ENCODE peak calls at places on chromosomes 6 and 20, in ten cellular contexts. F is pancreas; M is HFF-Myc; X is fibroblast of the aortic adventitia; U is nephron progenitor cell; A is activated CD8-positive, alpha-beta T cell treated with anti-CD3 and anti-CD28 coated beads for 36 hours; Q is GM10248; I is CD8-positive, alpha-beta T cell; C is H9; W is breast epithelium. G is an unnamed sample.

GRCh38 chr20:63847374-63848002 is 13.8 kb upstream of the ABHD16B start:
- DNase-seq in M (no peak), A (peak; percentile 33), Q (no peak), U (peak; percentile 51), X (no peak), W (no peak), I (no peak), C (peak; percentile 73), F (no peak), G (no peak)

GRCh38 chr6:152746172-152746553 is 4.4 kb upstream of the VIP start:
- DNase-seq in X (peak; percentile 65), W (no peak), I (no peak), Q (no peak), U (no peak), A (no peak), F (no peak), C (no peak), M (no peak), G (peak; percentile 58)

GRCh38 chr6:169099411-169100202 is 154.0 kb downstream of the THBS2 start:
- DNase-seq in C (peak; percentile 33), M (no peak), U (no peak), Q (no peak), W (no peak), A (no peak), F (no peak), I (no peak), X (peak; percentile 57), G (peak; percentile 29)

GRCh38 chr6:97203343-97203742 is 79.7 kb downstream of the MMS22L start:
- DNase-seq in I (no peak), X (no peak), F (no peak), Q (no peak), M (peak; percentile 2), C (no peak), W (no peak), A (no peak), U (no peak), G (no peak)

GRCh38 chr6:25623874-25624273 is 28.1 kb upstream of the SCGN start:
- DNase-seq in M (no peak), A (no peak), U (no peak), C (no peak), I (no peak), Q (no peak), W (no peak), F (no peak), X (no peak), G (no peak)

GRCh38 chr20:59591061-59591460 is 13.3 kb upstream of the PHACTR3 start:
- DNase-seq in X (no peak), A (no peak), I (no peak), F (no peak), M (no peak), C (no peak), W (no peak), U (no peak), Q (no peak), G (no peak)

GRCh38 chr6:44268095-44268628 is 2.1 kb upstream of the TMEM151B start:
- DNase-seq in M (no peak), A (peak; percentile 76), C (peak; percentile 86), F (no peak), Q (peak; percentile 69), U (peak; percentile 75), I (peak; percentile 49), W (peak; percentile 49), X (peak; percentile 52), G (peak; percentile 76)

GRCh38 chr6:25489399-25489798 is 162.6 kb upstream of the SCGN start:
- DNase-seq in X (no peak), I (no peak), C (no peak), M (no peak), U (no peak), Q (no peak), A (no peak), F (no peak), W (no peak), G (no peak)

GRCh38 chr6:1641391-1641790 is 31.7 kb downstream of the FOXC1 start:
- DNase-seq in M (no peak), C (no peak), X (no peak), Q (no peak), W (peak; percentile 34), A (no peak), U (no peak), F (peak; percentile 75), I (no peak), G (peak; percentile 91)

GRCh38 chr6:24064106-24064505 is 61.9 kb upstream of the NRSN1 start:
- DNase-seq in U (peak; percentile 10), A (no peak), I (no peak), Q (no peak), F (no peak), M (no peak), C (no peak), W (no peak), X (no peak), G (peak; percentile 57)

GRCh38 chr6:140073456-140073855 is 699.0 kb upstream of the CITED2 start:
- DNase-seq in W (no peak), A (no peak), M (no peak), C (no peak), U (no peak), F (no peak), Q (no peak), X (peak; percentile 61), I (no peak), G (peak; percentile 16)

GRCh38 chr6:35795453-35796071 is 1.6 kb downstream of the CLPS start:
- DNase-seq in X (no peak), Q (no peak), M (no peak), C (no peak), I (no peak), U (no peak), A (no peak), F (no peak), W (no peak), G (no peak)

GRCh38 chr6:154219250-154219649 is 137.4 kb downstream of the IPCEF1 start:
- DNase-seq in Q (no peak), M (no peak), F (no peak), X (no peak), A (no peak), I (no peak), C (no peak), W (no peak), U (no peak), G (no peak)

DNA sequence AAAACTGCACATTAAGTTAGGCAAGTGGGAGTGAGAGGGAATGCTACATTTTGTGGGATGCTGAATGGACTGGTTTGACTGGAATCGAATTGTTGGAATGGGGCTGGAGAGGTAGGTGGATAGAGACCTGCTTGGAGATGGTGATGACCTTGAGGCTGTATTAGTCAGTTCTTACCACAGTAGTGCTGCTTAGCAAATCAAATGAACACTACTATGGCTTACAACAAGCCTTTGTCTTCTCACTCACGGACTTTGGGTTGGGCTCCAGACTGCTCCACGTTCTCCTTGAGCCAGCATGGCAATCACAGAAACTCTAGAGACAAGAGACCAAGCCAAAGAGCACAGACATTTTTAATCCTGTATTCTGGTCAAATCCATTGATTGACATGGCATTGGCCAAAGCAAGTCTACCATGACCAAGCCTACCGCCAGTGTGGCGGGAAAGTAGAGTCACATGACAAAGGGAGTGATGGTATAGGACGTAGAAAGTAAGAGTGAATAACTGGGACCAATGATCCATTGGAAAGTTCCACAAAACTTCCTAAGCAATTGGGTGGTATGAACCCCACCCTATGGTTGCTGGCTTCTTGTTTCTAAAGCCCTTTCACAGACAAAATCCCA is 70.3 kb upstream of the FOXP4 start:
- DNase-seq in M (no peak), I (no peak), A (no peak), C (no peak), Q (no peak), W (no peak), F (no peak), U (no peak), X (no peak), G (peak; percentile 6)
- TF ChIP-seq CTCF in M (no peak), I (no peak), A (no peak), C (no peak), Q (no peak), W (no peak), F (no peak), U (no peak), X (no peak), G (no peak)

DNA sequence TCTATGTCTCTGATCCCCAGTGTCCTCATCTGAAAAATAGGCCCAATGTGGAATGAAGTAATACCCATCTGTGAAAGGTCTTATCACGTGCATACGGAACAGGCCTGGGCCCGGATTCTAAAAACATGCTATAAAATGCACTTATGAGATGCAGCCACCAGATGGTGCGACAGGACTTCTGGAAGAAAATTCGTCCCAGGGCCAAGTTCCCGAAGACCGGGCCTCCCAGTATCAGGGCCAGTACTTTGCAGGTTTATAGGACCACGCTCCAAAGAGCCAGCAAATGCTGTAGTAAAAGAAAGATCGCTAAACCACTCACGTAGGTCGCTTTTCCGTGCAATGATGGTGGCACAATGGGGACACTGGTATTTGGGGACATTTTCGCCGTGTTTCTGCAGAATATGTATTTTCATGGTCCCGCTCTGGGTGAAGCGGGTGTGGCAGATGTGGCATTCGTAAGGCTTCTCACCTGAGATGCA is 10.6 kb downstream of the CTCFL start:
- DNase-seq in U (peak; percentile 68), A (peak; percentile 53), I (no peak), M (peak; percentile 38), X (peak; percentile 85), W (peak; percentile 62), C (peak; percentile 73), F (no peak), Q (peak; percentile 58), G (peak; percentile 88)
- TF ChIP-seq CTCF in U (peak; percentile 82), A (peak; percentile 62), I (no peak), M (peak; percentile 70), X (peak; percentile 76), W (peak; percentile 80), C (peak; percentile 89), F (peak; percentile 63), Q (peak; percentile 53), G (peak; percentile 96)

GRCh38 chr6:155495011-155495768 is 39.6 kb upstream of the NOX3 start:
- DNase-seq in M (peak; percentile 44), X (peak; percentile 91), Q (no peak), W (no peak), U (peak; percentile 28), A (no peak), C (peak; percentile 69), I (no peak), F (no peak), G (peak; percentile 6)
- TF ChIP-seq CTCF in M (peak; percentile 54), X (peak; percentile 62), Q (no peak), W (no peak), U (peak; percentile 24), A (no peak), C (peak; percentile 68), I (no peak), F (no peak), G (peak; percentile 28)

GRCh38 chr6:17470953-17471335 is 77.5 kb downstream of the CAP2 start:
- DNase-seq in F (no peak), W (no peak), I (no peak), Q (no peak), U (no peak), A (no peak), M (no peak), X (peak; percentile 85), C (no peak), G (peak; percentile 9)

GRCh38 chr6:17472653-17473183 is 79.3 kb downstream of the CAP2 start:
- DNase-seq in X (no peak), Q (no peak), C (no peak), U (no peak), A (no peak), W (no peak), M (no peak), I (no peak), F (no peak), G (peak; percentile 53)

GRCh38 chr6:17466707-17467106 is 73.3 kb downstream of the CAP2 start:
- DNase-seq in W (no peak), Q (no peak), M (no peak), C (no peak), F (no peak), I (no peak), A (no peak), X (no peak), U (no peak), G (peak; percentile 57)

GRCh38 chr6:17470209-17470952 is 77.0 kb downstream of the CAP2 start:
- DNase-seq in U (no peak), X (peak; percentile 58), C (no peak), F (no peak), W (no peak), M (no peak), I (no peak), A (no peak), Q (no peak), G (no peak)

GRCh38 chr6:17469006-17469972 is 75.9 kb downstream of the CAP2 start:
- DNase-seq in W (no peak), U (no peak), Q (no peak), I (no peak), X (peak; percentile 7), M (no peak), C (no peak), A (no peak), F (no peak), G (no peak)
- TF ChIP-seq CTCF in W (no peak), U (no peak), Q (no peak), I (no peak), X (no peak), M (no peak), C (peak; percentile 54), A (no peak), F (no peak), G (no peak)

G was measured in PC-3.